ENCODE peak calls at places on chromosomes 13 and 19, in nine cellular contexts. H, S, U, P, A, G, Y, D and L are unnamed samples.

GRCh38 chr19:49362926-49363264 is 679 bp upstream of the TEAD2 start:
- DNase-seq in A (no peak), D (peak; percentile 42), G (no peak), Y (no peak), H (peak; percentile 51), P (no peak), S (peak; percentile 43), U (no peak), L (no peak)

GRCh38 chr19:6668696-6669095 is 1.3 kb downstream of the TNFSF14 start:
- DNase-seq in P (no peak), A (no peak), G (no peak), S (peak; percentile 28), H (no peak), D (no peak), Y (no peak), U (no peak), L (no peak)

GRCh38 chr19:1384478-1385110 is 887 bp downstream of the NDUFS7 start:
- DNase-seq in S (peak; percentile 7), U (no peak), Y (no peak), D (peak; percentile 46), G (no peak), A (no peak), P (no peak), H (no peak), L (no peak)

GRCh38 chr13:97238432-97238831 is 16.3 kb downstream of the MBNL2 start:
- DNase-seq in Y (no peak), S (no peak), G (no peak), U (no peak), P (no peak), D (no peak), H (no peak), A (no peak), L (no peak)

GRCh38 chr13:111204438-111205177 is 89.5 kb downstream of the ARHGEF7 start:
- DNase-seq in H (no peak), Y (no peak), D (no peak), A (no peak), U (no peak), G (no peak), S (no peak), P (no peak), L (no peak)

GRCh38 chr13:42119875-42120274 is 71.4 kb downstream of the DGKH start:
- DNase-seq in H (no peak), A (no peak), U (no peak), G (peak; percentile 1), S (no peak), Y (no peak), D (no peak), P (no peak), L (no peak)

GRCh38 chr13:110869231-110869804 is 45.6 kb downstream of the ANKRD10 start:
- DNase-seq in U (no peak), G (no peak), Y (no peak), H (no peak), P (no peak), A (no peak), D (no peak), S (no peak), L (no peak)

GRCh38 chr13:106299616-106300015 is 235.8 kb downstream of the EFNB2 start:
- DNase-seq in P (no peak), G (no peak), H (no peak), A (no peak), D (no peak), S (no peak), U (no peak), Y (no peak), L (no peak)

GRCh38 chr19:47227347-47228167 is 3.4 kb downstream of the BBC3 start:
- DNase-seq in S (peak; percentile 38), A (no peak), P (no peak), U (peak; percentile 96), H (peak; percentile 93), D (peak; percentile 87), Y (no peak), G (no peak), L (peak; percentile 30)

GRCh38 chr19:1847684-1848398 is 442 bp downstream of the REXO1 start:
- DNase-seq in H (peak; percentile 62), D (peak; percentile 33), G (no peak), Y (no peak), S (no peak), P (no peak), A (no peak), U (no peak), L (no peak)

GRCh38 chr19:48741222-48741999 is 1.0 kb upstream of the RASIP1 start:
- DNase-seq in G (no peak), S (no peak), D (peak; percentile 75), A (no peak), U (peak; percentile 66), H (no peak), P (no peak), Y (no peak), L (no peak)

GRCh38 chr13:22828081-22828480 is 352.7 kb upstream of the SGCG start:
- DNase-seq in D (no peak), G (no peak), A (no peak), P (no peak), S (no peak), Y (no peak), H (no peak), U (no peak), L (no peak)

GRCh38 chr19:5271145-5271544 is 69.5 kb downstream of the PTPRS start:
- DNase-seq in Y (no peak), U (peak; percentile 24), P (no peak), H (no peak), D (no peak), S (no peak), A (no peak), G (no peak), L (no peak)

GRCh38 chr13:96963786-96964475 is 30.3 kb downstream of the OXGR1 start:
- DNase-seq in S (no peak), D (no peak), G (no peak), H (no peak), A (no peak), P (no peak), Y (no peak), U (no peak), L (no peak)

GRCh38 chr13:109208522-109208921 is 577.9 kb downstream of the IRS2 start:
- DNase-seq in A (no peak), H (no peak), D (no peak), S (no peak), G (no peak), Y (no peak), P (no peak), U (no peak), L (no peak)

GRCh38 chr13:98267080-98267912 is 90.2 kb upstream of the RNF113B start:
- DNase-seq in Y (peak; percentile 5), A (no peak), U (no peak), P (no peak), G (no peak), H (peak; percentile 34), S (no peak), D (no peak), L (no peak)

GRCh38 chr13:112438515-112438914 is 62.4 kb downstream of the SPACA7 start:
- DNase-seq in A (no peak), U (no peak), D (no peak), G (no peak), Y (no peak), S (no peak), P (no peak), H (no peak), L (no peak)

GRCh38 chr19:48418317-48419064 is 25.0 kb downstream of the GRIN2D start:
- DNase-seq in G (no peak), A (no peak), S (no peak), Y (no peak), H (no peak), P (no peak), U (no peak), D (no peak), L (no peak)

GRCh38 chr19:4474504-4475136 is 2.5 kb downstream of the HDGFL2 start:
- DNase-seq in A (no peak), U (peak; percentile 54), G (peak; percentile 70), P (no peak), S (no peak), H (no peak), D (peak; percentile 72), Y (no peak), L (no peak)

GRCh38 chr13:32471187-32471922 is 43.4 kb upstream of the N4BP2L1 start:
- DNase-seq in D (no peak), P (no peak), Y (no peak), G (no peak), H (no peak), S (no peak), U (no peak), A (no peak), L (no peak)

GRCh38 chr19:37466798-37467607 is at the start of gene ZNF569:
- DNase-seq in S (peak; percentile 94), D (peak; percentile 94), U (peak; percentile 88), G (peak; percentile 86), P (peak; percentile 75), H (peak; percentile 68), A (peak; percentile 93), Y (peak; percentile 88), L (peak; percentile 82)

GRCh38 chr19:6213266-6213595 is 66.5 kb downstream of the MLLT1 start:
- DNase-seq in G (no peak), U (no peak), H (peak; percentile 8), D (no peak), Y (no peak), P (no peak), S (no peak), A (no peak), L (no peak)

GRCh38 chr13:83325454-83325853 is 556.8 kb downstream of the SLITRK1 start:
- DNase-seq in H (no peak), A (no peak), S (no peak), P (no peak), G (no peak), Y (no peak), D (no peak), U (no peak), L (no peak)

GRCh38 chr13:40115456-40115855 is 460.0 kb downstream of the COG6 start:
- DNase-seq in S (no peak), D (no peak), Y (no peak), A (no peak), G (no peak), U (no peak), P (no peak), H (no peak), L (no peak)

GRCh38 chr13:102152790-102153189 is 249.1 kb downstream of the FGF14 start:
- DNase-seq in D (no peak), S (no peak), P (no peak), U (no peak), Y (no peak), A (no peak), H (no peak), G (no peak), L (no peak)

GRCh38 chr13:67223024-67223423 is 7.1 kb downstream of the PCDH9 start:
- DNase-seq in Y (no peak), S (no peak), U (no peak), G (no peak), A (no peak), P (no peak), D (no peak), H (no peak), L (no peak)